ENCODE peak calls at places on chromosomes 13 and 19, in five cellular contexts. P is GM23338, X is PC-3, A is astrocyte of the spinal cord, L is cardiac fibroblast. O is an unnamed sample.

GRCh38 chr19:6060600-6061391 is 49.5 kb downstream of the RFX2 start:
- DNase-seq in P (no peak), X (peak), A (peak), L (peak), O (peak)

GRCh38 chr13:103973740-103974139 is 907.5 kb upstream of the SLC10A2 start:
- DNase-seq in P (no peak), X (no peak), A (no peak), L (no peak), O (no peak)

GRCh38 chr13:51679616-51680015 is 95.4 kb downstream of the WDFY2 start:
- DNase-seq in P (no peak), X (no peak), A (no peak), L (no peak), O (no peak)

GRCh38 chr13:72504026-72504925 is 223.2 kb downstream of the MZT1 start:
- DNase-seq in P (no peak), X (no peak), A (peak), L (no peak), O (no peak)

GRCh38 chr19:49479975-49480628 is 6.1 kb downstream of the FLT3LG start:
- DNase-seq in P (no peak), X (no peak), A (no peak), L (no peak), O (no peak)

GRCh38 chr13:54445865-54446264 is 1417.3 kb downstream of the OLFM4 start:
- DNase-seq in P (no peak), X (no peak), A (no peak), L (no peak), O (no peak)

GRCh38 chr19:6788896-6789295 is 16.4 kb downstream of the VAV1 start:
- DNase-seq in P (no peak), X (no peak), A (no peak), L (no peak), O (no peak)

GRCh38 chr19:42251572-42251990 is 3.3 kb downstream of the ERF start:
- DNase-seq in P (no peak), X (no peak), A (no peak), L (no peak), O (no peak)

GRCh38 chr19:42555317-42555716 is 27.0 kb upstream of the CEACAM1 start:
- DNase-seq in P (peak), X (no peak), A (no peak), L (no peak), O (no peak)

GRCh38 chr19:13099073-13099999 is 3.3 kb downstream of the LYL1 start:
- DNase-seq in P (peak), X (no peak), A (no peak), L (peak), O (peak)
- H3K4me3 ChIP-seq in P (peak), X (no peak), A (no peak), L (no peak), O (peak)

GRCh38 chr13:93673885-93674284 is 447.3 kb downstream of the GPC6 start:
- DNase-seq in P (no peak), X (no peak), A (no peak), L (no peak), O (no peak)
- TF ChIP-seq CTCF in P (no peak), X (no peak), A (no peak), L (no peak), O (no peak)

DNA sequence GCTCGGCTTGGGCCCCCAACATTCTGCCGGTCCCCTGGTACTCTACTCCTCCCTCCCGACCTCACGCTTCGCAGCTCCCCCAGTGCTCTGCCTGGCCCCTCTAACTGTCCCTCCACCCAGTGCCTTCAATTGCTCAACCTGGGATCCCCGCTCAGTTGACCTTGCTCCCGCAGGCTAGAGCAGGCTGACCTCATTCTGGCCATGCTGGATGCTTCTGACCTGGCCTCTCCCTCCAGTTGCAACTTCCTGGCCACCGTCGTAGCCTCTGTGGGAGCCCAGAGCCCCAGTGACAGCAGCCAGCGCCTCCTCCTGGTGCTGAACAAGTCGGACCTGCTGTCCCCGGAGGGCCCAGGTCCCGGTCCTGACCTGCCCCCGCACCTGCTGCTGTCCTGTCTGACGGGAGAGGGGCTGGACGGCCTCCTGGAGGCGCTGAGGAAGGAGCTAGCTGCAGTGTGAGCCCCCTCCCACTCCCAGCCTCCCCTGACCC is 3.6 kb downstream of the GTPBP3 start:
- DNase-seq in P (peak), X (no peak), A (no peak), L (no peak), O (no peak)
- H3K4me3 ChIP-seq in P (peak), X (no peak), A (no peak), L (no peak), O (no peak)

GRCh38 chr13:112968910-112969691 is at the start of gene MCF2L:
- DNase-seq in P (peak), X (peak), A (peak), L (peak), O (peak)
- TF ChIP-seq CTCF in P (peak), X (peak), A (no peak), L (peak), O (peak)

DNA sequence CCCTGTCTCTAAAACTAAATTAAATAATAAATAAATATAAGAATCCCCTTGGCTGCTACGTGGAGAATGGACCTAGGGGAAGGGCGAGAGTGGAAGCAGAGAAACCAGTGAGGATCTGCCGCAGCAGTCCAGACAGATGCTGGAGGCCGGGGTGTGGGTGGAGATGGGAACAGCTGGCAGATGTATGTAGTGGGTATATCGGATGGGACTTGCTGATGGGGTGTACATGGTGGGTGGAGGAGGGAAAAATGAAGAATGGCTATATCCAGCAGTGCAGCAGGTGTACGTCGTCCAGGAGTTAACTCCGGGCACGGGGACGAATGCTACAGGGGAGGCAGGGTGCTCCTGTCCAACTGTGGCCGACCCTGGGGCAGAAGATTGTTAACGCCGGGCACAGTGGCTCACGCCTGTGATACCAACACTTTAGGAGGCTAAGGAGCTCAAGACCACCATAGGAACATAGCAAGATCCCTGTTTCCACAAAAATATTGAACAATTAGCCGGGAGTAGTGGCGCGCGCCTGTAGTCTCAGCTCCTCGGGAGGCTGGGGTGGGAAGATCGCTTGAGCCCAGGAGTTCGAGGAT is 654 bp downstream of the CEP89 start:
- DNase-seq in P (no peak), X (no peak), A (no peak), L (no peak), O (no peak)
- H3K4me3 ChIP-seq in P (peak), X (peak), A (peak), L (peak), O (peak)

GRCh38 chr13:110366733-110367132 is 59.6 kb downstream of the COL4A2 start:
- DNase-seq in P (no peak), X (no peak), A (no peak), L (no peak), O (no peak)

GRCh38 chr13:110371550-110372465 is 64.7 kb downstream of the COL4A2 start:
- DNase-seq in P (no peak), X (no peak), A (peak), L (peak), O (no peak)

GRCh38 chr13:110368408-110368807 is 61.3 kb downstream of the COL4A2 start:
- DNase-seq in P (no peak), X (no peak), A (no peak), L (no peak), O (no peak)

GRCh38 chr13:110367620-110368019 is 60.5 kb downstream of the COL4A2 start:
- DNase-seq in P (no peak), X (no peak), A (no peak), L (no peak), O (no peak)

DNA sequence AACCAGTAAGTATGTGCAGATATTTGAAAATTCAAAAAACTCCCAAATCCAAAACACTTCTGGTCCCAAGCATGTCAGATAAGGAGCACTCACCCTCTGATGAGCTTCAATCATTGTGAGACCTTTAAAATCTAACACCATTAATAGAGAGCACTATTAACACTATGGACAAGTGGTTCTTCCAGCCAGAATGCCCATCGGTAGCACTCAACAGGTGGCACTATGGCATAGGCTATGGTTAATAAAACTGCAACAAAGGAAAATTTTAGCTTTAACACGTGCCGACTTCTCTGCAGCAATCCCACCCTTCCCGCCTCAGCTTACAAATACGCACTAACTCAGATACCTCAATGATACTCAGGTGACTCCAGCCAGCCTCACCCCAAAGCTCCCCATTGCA is 62.3 kb downstream of the COL4A2 start:
- DNase-seq in P (no peak), X (no peak), A (no peak), L (no peak), O (no peak)
- TF ChIP-seq CTCF in P (peak), X (no peak), A (no peak), L (no peak), O (no peak)

GRCh38 chr13:28495586-28496564 is 947 bp upstream of the FLT1 start:
- DNase-seq in P (peak), X (no peak), A (no peak), L (no peak), O (no peak)
- H3K4me3 ChIP-seq in P (peak), X (no peak), A (no peak), L (peak), O (no peak)

O was measured in bronchial epithelial cell.